ENCODE peak calls at places on chromosome 19, in six cellular contexts. One of them, this sample, is unnamed.

GRCh38 chr19:30214651-30215051 is 157.5 kb upstream of the ZNF536 start:
- DNase-seq in endothelial cell of umbilical vein: no peak
- DNase-seq in fibroblast of lung: no peak
- DNase-seq in heart right ventricle: no peak
- DNase-seq in aorta: no peak
- DNase-seq in neuronal stem cell: no peak
- DNase-seq in this sample: no peak

GRCh38 chr19:35034005-35034502 is 3.8 kb downstream of the SCN1B start:
- DNase-seq in endothelial cell of umbilical vein: no peak
- DNase-seq in fibroblast of lung: no peak
- DNase-seq in heart right ventricle: no peak
- DNase-seq in aorta: no peak
- DNase-seq in neuronal stem cell: no peak
- DNase-seq in this sample: no peak

GRCh38 chr19:19461671-19462622 is 53.4 kb downstream of the TSSK6 start:
- DNase-seq in endothelial cell of umbilical vein: peak; percentile 49
- DNase-seq in fibroblast of lung: peak; percentile 70
- DNase-seq in heart right ventricle: peak; percentile 68
- DNase-seq in aorta: peak; percentile 72
- DNase-seq in neuronal stem cell: peak; percentile 54
- DNase-seq in this sample: peak; percentile 57

GRCh38 chr19:4566402-4567051 is 7.0 kb upstream of the SEMA6B start:
- DNase-seq in endothelial cell of umbilical vein: no peak
- DNase-seq in fibroblast of lung: no peak
- DNase-seq in heart right ventricle: no peak
- DNase-seq in aorta: no peak
- DNase-seq in neuronal stem cell: no peak
- DNase-seq in this sample: no peak

GRCh38 chr19:50449236-50449899 is 16.7 kb downstream of the MYBPC2 start:
- DNase-seq in endothelial cell of umbilical vein: no peak
- DNase-seq in fibroblast of lung: no peak
- DNase-seq in heart right ventricle: no peak
- DNase-seq in aorta: no peak
- DNase-seq in neuronal stem cell: no peak
- DNase-seq in this sample: no peak

GRCh38 chr19:50890422-50891252 is 17.4 kb downstream of the KLK2 start:
- DNase-seq in endothelial cell of umbilical vein: no peak
- DNase-seq in fibroblast of lung: no peak
- DNase-seq in heart right ventricle: no peak
- DNase-seq in aorta: no peak
- DNase-seq in neuronal stem cell: no peak
- DNase-seq in this sample: no peak

GRCh38 chr19:5067666-5068065 is 98.8 kb downstream of the KDM4B start:
- DNase-seq in endothelial cell of umbilical vein: no peak
- DNase-seq in fibroblast of lung: no peak
- DNase-seq in heart right ventricle: no peak
- DNase-seq in aorta: no peak
- DNase-seq in neuronal stem cell: no peak
- DNase-seq in this sample: no peak

GRCh38 chr19:55373318-55373992 is 3.2 kb upstream of the TMEM190 start:
- DNase-seq in endothelial cell of umbilical vein: no peak
- DNase-seq in fibroblast of lung: no peak
- DNase-seq in heart right ventricle: no peak
- DNase-seq in aorta: no peak
- DNase-seq in neuronal stem cell: no peak
- DNase-seq in this sample: no peak

GRCh38 chr19:6580313-6580712 is 10.6 kb downstream of the CD70 start:
- DNase-seq in endothelial cell of umbilical vein: peak; percentile 30
- DNase-seq in fibroblast of lung: peak; percentile 25
- DNase-seq in heart right ventricle: no peak
- DNase-seq in aorta: no peak
- DNase-seq in neuronal stem cell: no peak
- DNase-seq in this sample: no peak

GRCh38 chr19:1070576-1070930 is 3.6 kb downstream of the ARHGAP45 start:
- DNase-seq in endothelial cell of umbilical vein: no peak
- DNase-seq in fibroblast of lung: no peak
- DNase-seq in heart right ventricle: no peak
- DNase-seq in aorta: peak; percentile 47
- DNase-seq in neuronal stem cell: no peak
- DNase-seq in this sample: no peak

GRCh38 chr19:35395762-35396199 is 24.9 kb downstream of the GPR42 start:
- DNase-seq in endothelial cell of umbilical vein: no peak
- DNase-seq in fibroblast of lung: no peak
- DNase-seq in heart right ventricle: peak; percentile 28
- DNase-seq in aorta: no peak
- DNase-seq in neuronal stem cell: no peak
- DNase-seq in this sample: no peak

GRCh38 chr19:49119411-49120324 is at the start of gene PPFIA3:
- DNase-seq in endothelial cell of umbilical vein: peak; percentile 51
- DNase-seq in fibroblast of lung: peak; percentile 51
- DNase-seq in heart right ventricle: peak; percentile 76
- DNase-seq in aorta: peak; percentile 80
- DNase-seq in neuronal stem cell: peak; percentile 68
- DNase-seq in this sample: no peak

GRCh38 chr19:1041835-1042685 is 2.2 kb downstream of the ABCA7 start:
- DNase-seq in endothelial cell of umbilical vein: no peak
- DNase-seq in fibroblast of lung: no peak
- DNase-seq in heart right ventricle: no peak
- DNase-seq in aorta: no peak
- DNase-seq in neuronal stem cell: no peak
- DNase-seq in this sample: no peak

GRCh38 chr19:15251749-15252397 is 19.6 kb upstream of the EPHX3 start:
- DNase-seq in endothelial cell of umbilical vein: peak; percentile 73
- DNase-seq in fibroblast of lung: peak; percentile 98
- DNase-seq in heart right ventricle: peak; percentile 83
- DNase-seq in aorta: peak; percentile 92
- DNase-seq in neuronal stem cell: peak; percentile 54
- DNase-seq in this sample: peak; percentile 23

GRCh38 chr19:737591-738093 is 13.3 kb upstream of the MISP start:
- DNase-seq in endothelial cell of umbilical vein: peak; percentile 36
- DNase-seq in fibroblast of lung: peak; percentile 15
- DNase-seq in heart right ventricle: peak; percentile 59
- DNase-seq in aorta: no peak
- DNase-seq in neuronal stem cell: no peak
- DNase-seq in this sample: peak; percentile 51

GRCh38 chr19:36638862-36639510 is 27.7 kb downstream of the ZNF461 start:
- DNase-seq in endothelial cell of umbilical vein: peak; percentile 1
- DNase-seq in fibroblast of lung: peak; percentile 8
- DNase-seq in heart right ventricle: no peak
- DNase-seq in aorta: no peak
- DNase-seq in neuronal stem cell: no peak
- DNase-seq in this sample: no peak

GRCh38 chr19:38792250-38793111 is 3.5 kb downstream of the LGALS7B start:
- DNase-seq in endothelial cell of umbilical vein: no peak
- DNase-seq in fibroblast of lung: peak; percentile 14
- DNase-seq in heart right ventricle: peak; percentile 67
- DNase-seq in aorta: peak; percentile 54
- DNase-seq in neuronal stem cell: no peak
- DNase-seq in this sample: no peak

GRCh38 chr19:6288737-6289136 is 9.0 kb upstream of the MLLT1 start:
- DNase-seq in endothelial cell of umbilical vein: no peak
- DNase-seq in fibroblast of lung: no peak
- DNase-seq in heart right ventricle: no peak
- DNase-seq in aorta: no peak
- DNase-seq in neuronal stem cell: no peak
- DNase-seq in this sample: no peak

GRCh38 chr19:45952691-45953505 is 20.8 kb downstream of the NOVA2 start:
- DNase-seq in endothelial cell of umbilical vein: no peak
- DNase-seq in fibroblast of lung: peak; percentile 51
- DNase-seq in heart right ventricle: peak; percentile 62
- DNase-seq in aorta: peak; percentile 60
- DNase-seq in neuronal stem cell: peak; percentile 80
- DNase-seq in this sample: peak; percentile 84

GRCh38 chr19:401836-402535 is 7.0 kb downstream of the C2CD4C start:
- DNase-seq in endothelial cell of umbilical vein: no peak
- DNase-seq in fibroblast of lung: no peak
- DNase-seq in heart right ventricle: peak; percentile 6
- DNase-seq in aorta: peak; percentile 3
- DNase-seq in neuronal stem cell: no peak
- DNase-seq in this sample: peak; percentile 43

GRCh38 chr19:1046836-1047695 is 7.2 kb downstream of the ABCA7 start:
- DNase-seq in endothelial cell of umbilical vein: no peak
- DNase-seq in fibroblast of lung: no peak
- DNase-seq in heart right ventricle: no peak
- DNase-seq in aorta: peak; percentile 42
- DNase-seq in neuronal stem cell: no peak
- DNase-seq in this sample: no peak

GRCh38 chr19:48836089-48837017 is at the start of gene HSD17B14:
- DNase-seq in endothelial cell of umbilical vein: peak; percentile 78
- DNase-seq in fibroblast of lung: peak; percentile 38
- DNase-seq in heart right ventricle: no peak
- DNase-seq in aorta: peak; percentile 74
- DNase-seq in neuronal stem cell: peak; percentile 81
- DNase-seq in this sample: peak; percentile 57

GRCh38 chr19:16074488-16075365 is 1.6 kb upstream of the TPM4 start:
- DNase-seq in endothelial cell of umbilical vein: no peak
- DNase-seq in fibroblast of lung: no peak
- DNase-seq in heart right ventricle: no peak
- DNase-seq in aorta: peak; percentile 40
- DNase-seq in neuronal stem cell: no peak
- DNase-seq in this sample: no peak

GRCh38 chr19:33294058-33294798 is 8.1 kb downstream of the CEBPA start:
- DNase-seq in endothelial cell of umbilical vein: no peak
- DNase-seq in fibroblast of lung: no peak
- DNase-seq in heart right ventricle: no peak
- DNase-seq in aorta: no peak
- DNase-seq in neuronal stem cell: no peak
- DNase-seq in this sample: no peak

GRCh38 chr19:11781295-11782057 is 14.7 kb downstream of the ZNF441 start:
- DNase-seq in endothelial cell of umbilical vein: no peak
- DNase-seq in fibroblast of lung: peak; percentile 23
- DNase-seq in heart right ventricle: no peak
- DNase-seq in aorta: no peak
- DNase-seq in neuronal stem cell: no peak
- DNase-seq in this sample: no peak

GRCh38 chr19:53156888-53157287 is 2.0 kb downstream of the ZNF347 start:
- DNase-seq in endothelial cell of umbilical vein: no peak
- DNase-seq in fibroblast of lung: no peak
- DNase-seq in heart right ventricle: no peak
- DNase-seq in aorta: no peak
- DNase-seq in neuronal stem cell: no peak
- DNase-seq in this sample: no peak

GRCh38 chr19:39150235-39150634 is 24.6 kb downstream of the PAK4 start:
- DNase-seq in endothelial cell of umbilical vein: no peak
- DNase-seq in fibroblast of lung: no peak
- DNase-seq in heart right ventricle: no peak
- DNase-seq in aorta: no peak
- DNase-seq in neuronal stem cell: no peak
- DNase-seq in this sample: no peak

GRCh38 chr19:7899751-7900352 is 3.8 kb upstream of the MAP2K7 start:
- DNase-seq in endothelial cell of umbilical vein: no peak
- DNase-seq in fibroblast of lung: no peak
- DNase-seq in heart right ventricle: no peak
- DNase-seq in aorta: no peak
- DNase-seq in neuronal stem cell: no peak
- DNase-seq in this sample: no peak
- H3K4me3 ChIP-seq in endothelial cell of umbilical vein: no peak overlapping the region
- H3K4me3 ChIP-seq in fibroblast of lung: no peak overlapping the region
- H3K4me3 ChIP-seq in heart right ventricle: no peak overlapping the region
- H3K4me3 ChIP-seq in aorta: no peak overlapping the region
- H3K4me3 ChIP-seq in neuronal stem cell: no peak overlapping the region
- H3K4me3 ChIP-seq in this sample: no peak overlapping the region

GRCh38 chr19:44260695-44261446 is 1.2 kb downstream of the ZNF233 start:
- DNase-seq in endothelial cell of umbilical vein: no peak
- DNase-seq in fibroblast of lung: no peak
- DNase-seq in heart right ventricle: no peak
- DNase-seq in aorta: no peak
- DNase-seq in neuronal stem cell: no peak
- DNase-seq in this sample: no peak

GRCh38 chr19:44258139-44258538 is 1.5 kb upstream of the ZNF233 start:
- DNase-seq in endothelial cell of umbilical vein: no peak
- DNase-seq in fibroblast of lung: no peak
- DNase-seq in heart right ventricle: no peak
- DNase-seq in aorta: no peak
- DNase-seq in neuronal stem cell: no peak
- DNase-seq in this sample: no peak

GRCh38 chr19:44255705-44256411 is 3.8 kb upstream of the ZNF233 start:
- DNase-seq in endothelial cell of umbilical vein: no peak
- DNase-seq in fibroblast of lung: no peak
- DNase-seq in heart right ventricle: no peak
- DNase-seq in aorta: no peak
- DNase-seq in neuronal stem cell: no peak
- DNase-seq in this sample: no peak

GRCh38 chr19:44258835-44259413 is 762 bp upstream of the ZNF233 start:
- DNase-seq in endothelial cell of umbilical vein: no peak
- DNase-seq in fibroblast of lung: no peak
- DNase-seq in heart right ventricle: no peak
- DNase-seq in aorta: no peak
- DNase-seq in neuronal stem cell: no peak
- DNase-seq in this sample: no peak

DNA sequence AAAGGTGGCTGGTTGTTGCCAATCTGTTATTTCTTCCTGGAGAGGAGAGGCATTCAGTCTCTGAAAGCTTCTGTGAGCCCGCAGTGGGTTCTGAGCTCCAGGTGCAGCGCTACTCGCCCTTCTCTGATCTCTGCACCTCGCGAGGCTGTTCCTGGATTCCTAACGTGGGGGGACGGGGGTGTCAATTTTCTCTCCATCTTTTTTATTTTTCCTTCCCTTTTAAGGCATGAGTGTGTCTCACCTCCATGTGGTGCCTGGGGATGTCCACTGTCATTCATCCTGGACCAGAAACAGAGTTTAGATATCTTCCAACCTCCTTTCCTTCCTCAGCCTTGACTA is 626 bp downstream of the ZNF233 start:
- DNase-seq in endothelial cell of umbilical vein: no peak
- DNase-seq in fibroblast of lung: no peak
- DNase-seq in heart right ventricle: no peak
- DNase-seq in aorta: no peak
- DNase-seq in neuronal stem cell: no peak
- DNase-seq in this sample: no peak
- H3K9me3 ChIP-seq in endothelial cell of umbilical vein: no peaks in the 10 kb centered on the region
- H3K9me3 ChIP-seq in fibroblast of lung: no peaks in the 10 kb centered on the region
- H3K9me3 ChIP-seq in heart right ventricle: peaks cover 85% of the 10 kb centered on the region
- H3K9me3 ChIP-seq in aorta: peaks cover 18% of the 10 kb centered on the region
- H3K9me3 ChIP-seq in neuronal stem cell: no peaks in the 10 kb centered on the region
- H3K9me3 ChIP-seq in this sample: peaks cover 5% of the 10 kb centered on the region

DNA sequence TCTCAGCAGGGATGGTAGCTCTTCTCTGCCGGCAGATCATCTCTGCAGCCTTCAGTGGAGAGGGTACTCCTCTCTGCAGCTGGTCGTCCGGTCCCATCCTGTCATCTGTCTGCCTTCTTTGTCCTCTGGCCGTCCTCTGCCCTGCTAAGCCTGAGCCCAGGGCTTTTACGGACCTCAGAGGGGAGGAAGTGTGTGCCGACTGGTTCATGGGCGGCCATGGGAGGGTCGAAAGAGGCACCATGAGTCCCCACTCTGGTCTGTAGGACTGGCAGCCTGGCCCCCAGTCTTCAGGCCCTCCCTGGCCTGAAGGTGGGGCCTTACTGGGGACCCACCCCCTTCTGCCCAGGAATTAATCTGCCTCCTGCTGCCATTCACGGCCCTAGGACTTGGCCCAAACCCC is 4.0 kb downstream of the ZNF554 start:
- DNase-seq in endothelial cell of umbilical vein: no peak
- DNase-seq in fibroblast of lung: no peak
- DNase-seq in heart right ventricle: no peak
- DNase-seq in aorta: no peak
- DNase-seq in neuronal stem cell: no peak
- DNase-seq in this sample: no peak
- H3K4me1 ChIP-seq in endothelial cell of umbilical vein: peaks cover 3% of the 10 kb centered on the region
- H3K4me1 ChIP-seq in fibroblast of lung: no peaks in the 10 kb centered on the region
- H3K4me1 ChIP-seq in heart right ventricle: peaks cover 19% of the 10 kb centered on the region
- H3K4me1 ChIP-seq in aorta: no peaks in the 10 kb centered on the region
- H3K4me1 ChIP-seq in neuronal stem cell: no peaks in the 10 kb centered on the region
- H3K4me1 ChIP-seq in this sample: peaks cover 2% of the 10 kb centered on the region

GRCh38 chr19:18014197-18014596 is 6.2 kb downstream of the ARRDC2 start:
- DNase-seq in endothelial cell of umbilical vein: no peak
- DNase-seq in fibroblast of lung: no peak
- DNase-seq in heart right ventricle: no peak
- DNase-seq in aorta: peak; percentile 43
- DNase-seq in neuronal stem cell: no peak
- DNase-seq in this sample: no peak
- H3K4me3 ChIP-seq in endothelial cell of umbilical vein: no peak overlapping the region
- H3K4me3 ChIP-seq in fibroblast of lung: no peak overlapping the region
- H3K4me3 ChIP-seq in heart right ventricle: no peak overlapping the region
- H3K4me3 ChIP-seq in aorta: no peak overlapping the region
- H3K4me3 ChIP-seq in neuronal stem cell: no peak overlapping the region
- H3K4me3 ChIP-seq in this sample: no peak overlapping the region

This sample was measured in HAP-1.